ENCODE peak calls at places on chromosomes 12 and 14, in eight cellular contexts. D is left lung, E is MM.1S, M is left ventricle myocardium inferior, G is OCI-LY7, V is suprapubic skin, A is iPS DF 6.9, X is fibroblast of lung. W is an unnamed sample.

GRCh38 chr14:55707365-55707804 is 127.4 kb downstream of the KTN1 start:
- DNase-seq in D (no peak), E (no peak), M (no peak), G (peak; percentile 4), V (no peak), A (no peak), X (peak; percentile 76), W (no peak)

GRCh38 chr12:62481843-62482540 is 15.4 kb downstream of the MON2 start:
- DNase-seq in D (no peak), E (no peak), M (no peak), G (no peak), V (no peak), A (no peak), X (no peak), W (no peak)

GRCh38 chr14:60339571-60339970 is 90.5 kb downstream of the PPM1A start:
- DNase-seq in D (no peak), E (no peak), M (no peak), G (no peak), V (no peak), A (no peak), X (no peak), W (no peak)

GRCh38 chr12:87509233-87509820 is 519.9 kb downstream of the C12orf50 start:
- DNase-seq in D (no peak), E (peak; percentile 26), M (no peak), G (no peak), V (no peak), A (no peak), X (peak; percentile 81), W (no peak)

GRCh38 chr12:45583011-45583657 is 146.4 kb upstream of the ARID2 start:
- DNase-seq in D (no peak), E (no peak), M (no peak), G (no peak), V (no peak), A (no peak), X (peak; percentile 72), W (no peak)

GRCh38 chr14:59282366-59282765 is 93.9 kb downstream of the DAAM1 start:
- DNase-seq in D (no peak), E (no peak), M (no peak), G (no peak), V (no peak), A (no peak), X (peak; percentile 75), W (no peak)

GRCh38 chr14:99270491-99271287 is 1.3 kb downstream of the BCL11B start:
- DNase-seq in D (no peak), E (no peak), M (no peak), G (no peak), V (peak; percentile 71), A (no peak), X (no peak), W (no peak)

GRCh38 chr14:54772451-54772881 is 130.2 kb downstream of the GCH1 start:
- DNase-seq in D (no peak), E (no peak), M (no peak), G (no peak), V (no peak), A (no peak), X (peak; percentile 60), W (no peak)

GRCh38 chr14:57122129-57122528 is 146.6 kb downstream of the EXOC5 start:
- DNase-seq in D (no peak), E (no peak), M (no peak), G (no peak), V (no peak), A (no peak), X (no peak), W (no peak)

GRCh38 chr14:75875958-75876357 is 105.8 kb downstream of the TGFB3 start:
- DNase-seq in D (no peak), E (peak; percentile 76), M (no peak), G (no peak), V (no peak), A (no peak), X (no peak), W (no peak)

GRCh38 chr14:104827173-104828055 is 26.5 kb downstream of the ZBTB42 start:
- DNase-seq in D (no peak), E (peak; percentile 29), M (no peak), G (peak; percentile 54), V (no peak), A (no peak), X (peak; percentile 24), W (peak; percentile 37)

GRCh38 chr12:6230321-6231110 is 30.3 kb downstream of the CD9 start:
- DNase-seq in D (peak; percentile 78), E (no peak), M (peak; percentile 42), G (peak; percentile 84), V (peak; percentile 90), A (no peak), X (peak; percentile 45), W (peak; percentile 69)

GRCh38 chr14:76465651-76466050 is 89.7 kb downstream of the ESRRB start:
- DNase-seq in D (no peak), E (no peak), M (no peak), G (no peak), V (no peak), A (no peak), X (no peak), W (no peak)

GRCh38 chr12:120252071-120252906 is 13.2 kb downstream of the PXN start:
- DNase-seq in D (no peak), E (no peak), M (no peak), G (no peak), V (no peak), A (no peak), X (no peak), W (no peak)

DNA sequence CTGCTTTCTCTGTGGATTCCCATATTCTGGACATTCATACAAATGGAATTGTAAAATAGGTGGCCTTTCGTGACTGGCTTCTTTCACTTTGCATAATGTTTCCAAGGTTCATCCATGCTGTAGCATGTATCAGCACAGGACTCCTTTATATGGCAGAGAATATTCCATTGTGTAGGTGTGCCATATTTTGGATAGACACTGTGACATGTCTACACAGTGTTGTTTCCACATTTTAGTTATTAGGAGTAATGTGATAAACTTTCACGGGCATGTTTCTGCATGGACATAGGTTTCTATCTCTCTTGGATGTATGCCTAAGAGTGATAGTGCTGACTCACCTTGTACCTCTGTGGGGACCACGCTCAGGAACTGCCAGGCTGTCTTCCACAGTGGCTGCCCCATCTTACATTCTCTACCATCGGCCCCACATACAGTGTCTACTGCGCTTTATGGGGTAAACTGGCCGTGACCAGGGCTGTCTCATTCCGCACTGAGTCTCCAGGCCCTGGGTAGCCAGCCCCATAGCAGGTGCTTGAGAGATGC is 7.1 kb upstream of the KRT84 start:
- DNase-seq in D (no peak), E (no peak), M (no peak), G (no peak), V (no peak), A (no peak), X (no peak), W (no peak)
- H3K4me1 ChIP-seq in D (no peaks in the 10 kb centered on the region), E (no peaks in the 10 kb centered on the region), M (peaks cover 12% of the 10 kb centered on the region), G (no peaks in the 10 kb centered on the region), V (peaks cover 53% of the 10 kb centered on the region), A (no peaks in the 10 kb centered on the region), X (no peaks in the 10 kb centered on the region), W (no peaks in the 10 kb centered on the region)

DNA sequence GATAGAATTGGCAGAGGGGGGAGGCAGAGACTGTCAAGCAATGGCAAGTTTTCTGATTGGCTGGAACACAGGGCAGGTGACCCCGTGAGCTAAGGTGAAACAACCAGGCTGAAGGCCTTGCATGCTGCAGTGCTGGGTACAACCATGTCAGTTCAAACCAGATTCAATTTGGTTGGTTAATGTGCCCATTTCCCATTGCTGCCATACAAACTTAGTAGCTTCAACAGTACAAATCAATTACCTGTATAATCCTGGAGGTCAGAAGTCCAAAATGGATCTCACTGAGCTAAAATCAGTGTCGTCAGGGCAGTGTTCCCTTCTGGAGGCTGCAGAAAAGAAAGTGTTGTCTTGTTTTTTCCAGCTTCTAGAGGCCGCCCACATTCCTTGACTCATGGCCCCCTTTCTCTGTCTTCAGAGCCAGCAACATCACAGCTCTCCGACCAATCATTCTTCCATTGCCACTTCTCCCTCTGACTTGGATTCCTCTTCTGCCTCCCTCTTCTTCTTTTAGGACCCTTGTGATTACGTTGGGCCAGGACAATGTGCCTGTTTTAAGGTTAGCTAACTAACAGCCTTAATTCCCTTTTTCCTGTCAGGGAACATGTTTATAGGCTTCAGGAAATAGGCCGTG is 221.7 kb downstream of the ZFP36L1 start:
- DNase-seq in D (peak; percentile 11), E (no peak), M (no peak), G (no peak), V (no peak), A (no peak), X (no peak), W (peak; percentile 17)
- H3K4me1 ChIP-seq in D (peaks cover 44% of the 10 kb centered on the region), E (no peaks in the 10 kb centered on the region), M (peaks cover 32% of the 10 kb centered on the region), G (no peaks in the 10 kb centered on the region), V (peaks cover 21% of the 10 kb centered on the region), A (no peaks in the 10 kb centered on the region), X (peaks cover 9% of the 10 kb centered on the region), W (peaks cover 20% of the 10 kb centered on the region)

DNA sequence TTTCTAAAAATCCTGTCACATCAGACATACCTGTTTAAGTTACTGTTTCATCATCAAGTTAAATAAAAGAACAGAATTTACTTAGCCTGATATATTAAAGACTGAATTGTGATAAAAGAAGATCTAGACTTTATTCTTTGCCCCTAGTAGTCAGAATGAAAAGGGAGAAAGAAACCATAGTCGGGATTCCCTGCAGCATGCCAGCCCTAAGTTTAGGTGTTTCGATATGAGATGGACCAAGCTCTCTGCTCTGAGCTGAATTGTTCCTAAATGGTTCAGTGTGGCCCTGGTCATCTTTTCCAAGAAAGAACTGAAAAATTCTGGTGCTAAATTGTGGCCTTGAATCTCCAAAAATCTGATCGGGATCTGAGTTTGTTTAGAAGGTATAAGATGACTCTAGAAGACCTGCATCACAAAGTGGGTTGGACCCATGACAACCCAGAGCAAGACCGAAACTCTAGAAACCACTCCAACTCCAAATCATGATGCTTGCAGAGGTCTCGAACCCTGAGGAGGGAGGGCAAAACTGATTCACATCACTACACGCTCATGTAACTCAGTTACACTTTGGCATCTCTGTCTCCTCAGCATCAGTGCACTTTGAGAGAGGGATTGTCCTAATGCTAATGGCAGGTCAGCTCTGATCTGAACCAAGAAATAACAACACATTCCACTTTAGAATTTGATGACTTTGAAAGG is 15.7 kb downstream of the PTGER2 start:
- DNase-seq in D (no peak), E (no peak), M (no peak), G (no peak), V (no peak), A (no peak), X (no peak), W (no peak)
- H3K4me1 ChIP-seq in D (peaks cover 49% of the 10 kb centered on the region), E (no peaks in the 10 kb centered on the region), M (no peaks in the 10 kb centered on the region), G (peaks cover 8% of the 10 kb centered on the region), V (peaks cover 11% of the 10 kb centered on the region), A (no peaks in the 10 kb centered on the region), X (peaks cover 22% of the 10 kb centered on the region), W (no peaks in the 10 kb centered on the region)

GRCh38 chr12:12788131-12788530 is 2.7 kb downstream of the APOLD1 start:
- DNase-seq in D (no peak), E (no peak), M (no peak), G (no peak), V (no peak), A (no peak), X (no peak), W (no peak)
- H3K4me1 ChIP-seq in D (peaks cover 31% of the 10 kb centered on the region), E (peaks cover 23% of the 10 kb centered on the region), M (peaks cover 80% of the 10 kb centered on the region), G (peaks cover 7% of the 10 kb centered on the region), V (peaks cover 42% of the 10 kb centered on the region), A (peaks cover 7% of the 10 kb centered on the region), X (peaks cover 28% of the 10 kb centered on the region), W (peaks cover 35% of the 10 kb centered on the region)

DNA sequence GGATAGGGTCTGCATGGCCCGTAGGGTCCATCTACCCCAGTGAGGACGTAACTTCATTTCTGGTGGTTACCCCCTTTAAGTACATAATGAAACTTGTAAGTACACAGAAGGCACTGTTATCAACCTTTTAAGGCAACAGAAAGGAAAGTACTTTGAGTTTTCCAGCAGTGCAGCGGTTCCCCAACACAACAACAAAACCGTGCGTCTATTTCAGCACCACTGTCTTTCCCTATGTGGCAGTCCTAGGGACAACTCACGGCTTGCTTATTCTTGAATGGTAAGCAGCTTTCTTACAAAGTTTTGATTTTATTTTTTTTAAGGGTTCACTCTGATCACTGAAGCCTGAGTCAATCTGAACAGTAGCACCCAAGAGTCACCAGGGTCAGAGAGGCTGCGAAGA is 46.3 kb downstream of the FOXN3 start:
- DNase-seq in D (no peak), E (no peak), M (no peak), G (no peak), V (no peak), A (no peak), X (no peak), W (no peak)
- H3K4me1 ChIP-seq in D (peaks cover 45% of the 10 kb centered on the region), E (no peaks in the 10 kb centered on the region), M (peaks cover 68% of the 10 kb centered on the region), G (peaks cover 55% of the 10 kb centered on the region), V (peaks cover 44% of the 10 kb centered on the region), A (peaks cover 5% of the 10 kb centered on the region), X (peaks cover 5% of the 10 kb centered on the region), W (peaks cover 37% of the 10 kb centered on the region)

W was measured in tibial artery.